ENCODE peak calls at places on chromosome 13, in ten cellular contexts. Q, O, J, M, S, I, E, W, G and T are unnamed samples.

GRCh38 chr13:83449666-83450395 is 432.4 kb downstream of the SLITRK1 start:
- DNase-seq in Q (no peak), O (no peak), J (peak; percentile 35), M (peak; percentile 68), S (peak; percentile 62), I (no peak), E (no peak), W (no peak), G (no peak), T (no peak)

GRCh38 chr13:112807653-112808376 is 118.0 kb downstream of the ATP11A start:
- DNase-seq in Q (no peak), O (no peak), J (no peak), M (no peak), S (no peak), I (no peak), E (no peak), W (no peak), G (no peak), T (no peak)

GRCh38 chr13:113671066-113672001 is 4.3 kb downstream of the GRK1 start:
- DNase-seq in Q (peak; percentile 11), O (peak; percentile 4), J (no peak), M (no peak), S (no peak), I (no peak), E (no peak), W (peak; percentile 16), G (no peak), T (no peak)

GRCh38 chr13:113083402-113084061 is 22.1 kb upstream of the F7 start:
- DNase-seq in Q (no peak), O (peak; percentile 50), J (no peak), M (no peak), S (peak; percentile 12), I (peak; percentile 17), E (peak; percentile 42), W (no peak), G (no peak), T (no peak)

GRCh38 chr13:31081316-31081715 is 80.4 kb downstream of the HSPH1 start:
- DNase-seq in Q (no peak), O (no peak), J (no peak), M (no peak), S (no peak), I (no peak), E (no peak), W (no peak), G (no peak), T (no peak)

GRCh38 chr13:30125422-30126073 is 181.8 kb downstream of the KATNAL1 start:
- DNase-seq in Q (peak; percentile 92), O (no peak), J (no peak), M (peak; percentile 84), S (peak; percentile 94), I (no peak), E (peak; percentile 59), W (no peak), G (no peak), T (peak; percentile 84)

GRCh38 chr13:28719656-28720055 is 886 bp upstream of the SLC46A3 start:
- DNase-seq in Q (no peak), O (no peak), J (peak; percentile 53), M (peak; percentile 77), S (peak; percentile 54), I (no peak), E (no peak), W (no peak), G (no peak), T (no peak)

GRCh38 chr13:41587490-41587889 is 130.1 kb downstream of the RGCC start:
- DNase-seq in Q (no peak), O (peak; percentile 12), J (no peak), M (no peak), S (no peak), I (peak; percentile 53), E (no peak), W (no peak), G (no peak), T (no peak)

GRCh38 chr13:41533676-41534075 is 76.3 kb downstream of the RGCC start:
- DNase-seq in Q (no peak), O (no peak), J (no peak), M (no peak), S (no peak), I (no peak), E (peak; percentile 42), W (no peak), G (no peak), T (no peak)

GRCh38 chr13:109610517-109610916 is 175.9 kb downstream of the IRS2 start:
- DNase-seq in Q (no peak), O (peak; percentile 61), J (no peak), M (no peak), S (no peak), I (peak; percentile 51), E (peak; percentile 8), W (no peak), G (peak; percentile 9), T (no peak)

GRCh38 chr13:72505376-72505775 is 222.1 kb downstream of the MZT1 start:
- DNase-seq in Q (no peak), O (no peak), J (no peak), M (no peak), S (no peak), I (no peak), E (no peak), W (no peak), G (no peak), T (no peak)

GRCh38 chr13:55577847-55578210 is 1562.9 kb upstream of the PRR20A start:
- DNase-seq in Q (no peak), O (no peak), J (no peak), M (no peak), S (no peak), I (no peak), E (no peak), W (no peak), G (no peak), T (no peak)

GRCh38 chr13:113400621-113401451 is 36.9 kb upstream of the GRTP1 start:
- DNase-seq in Q (no peak), O (no peak), J (no peak), M (no peak), S (no peak), I (no peak), E (no peak), W (no peak), G (no peak), T (no peak)

GRCh38 chr13:52010890-52011689 is at the start of gene ATP7B:
- DNase-seq in Q (no peak), O (peak; percentile 28), J (no peak), M (no peak), S (no peak), I (peak; percentile 33), E (no peak), W (no peak), G (no peak), T (no peak)

GRCh38 chr13:99000137-99000536 is 22.3 kb upstream of the DOCK9 start:
- DNase-seq in Q (no peak), O (no peak), J (no peak), M (no peak), S (no peak), I (no peak), E (no peak), W (no peak), G (no peak), T (no peak)

DNA sequence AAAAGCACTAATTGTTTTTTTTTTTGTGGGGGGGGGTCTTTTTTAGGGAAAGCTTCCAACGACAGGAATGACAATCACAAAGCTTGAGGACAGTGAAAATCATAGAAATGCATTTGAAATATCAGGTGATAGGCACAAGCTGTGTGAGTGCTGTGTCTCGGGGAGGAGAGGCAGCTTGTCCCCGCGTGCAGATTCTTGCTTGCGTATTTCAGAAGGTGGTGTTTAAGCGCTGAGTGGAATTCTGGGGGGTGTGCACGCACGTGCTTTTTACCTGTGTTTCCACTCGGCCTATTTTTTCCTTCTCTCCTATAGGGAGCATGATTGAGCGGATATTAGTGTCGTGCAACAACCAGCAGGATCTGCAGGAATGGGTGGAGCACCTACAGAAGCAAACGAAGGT is 40.2 kb upstream of the TEX29 start:
- DNase-seq in Q (no peak), O (no peak), J (no peak), M (no peak), S (no peak), I (no peak), E (no peak), W (no peak), G (no peak), T (no peak)
- H3K27me3 ChIP-seq in Q (no peaks in the 10 kb centered on the region), O (no peaks in the 10 kb centered on the region), J (no peaks in the 10 kb centered on the region), M (no peaks in the 10 kb centered on the region), S (no peaks in the 10 kb centered on the region), I (no peaks in the 10 kb centered on the region), E (no peaks in the 10 kb centered on the region), W (no peaks in the 10 kb centered on the region), G (peaks cover 1% of the 10 kb centered on the region), T (no peaks in the 10 kb centered on the region)

DNA sequence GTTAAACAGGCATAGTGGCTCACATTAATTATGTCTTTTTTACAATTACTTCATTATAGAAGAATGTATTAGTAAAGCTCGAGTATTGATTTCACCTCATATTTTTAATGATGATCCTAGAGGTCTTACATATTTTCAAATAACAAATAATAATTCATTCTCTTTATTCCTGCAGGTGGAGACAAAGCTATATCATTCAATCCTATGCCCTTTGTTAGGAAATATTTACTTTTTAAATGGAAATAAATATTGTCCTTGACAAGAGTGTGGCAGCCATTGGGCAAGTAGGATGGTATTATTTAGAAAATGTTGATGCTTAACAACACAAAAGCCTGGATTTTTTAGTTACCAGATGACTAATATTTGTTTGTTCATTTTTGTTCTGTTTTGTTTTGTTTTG is 127.6 kb downstream of the COG6 start:
- DNase-seq in Q (no peak), O (no peak), J (no peak), M (no peak), S (no peak), I (no peak), E (no peak), W (no peak), G (no peak), T (no peak)
- TF ChIP-seq CTCF in Q (no peak), O (no peak), J (no peak), M (no peak), S (no peak), I (no peak), E (no peak), W (no peak), G (no peak), T (no peak)

DNA sequence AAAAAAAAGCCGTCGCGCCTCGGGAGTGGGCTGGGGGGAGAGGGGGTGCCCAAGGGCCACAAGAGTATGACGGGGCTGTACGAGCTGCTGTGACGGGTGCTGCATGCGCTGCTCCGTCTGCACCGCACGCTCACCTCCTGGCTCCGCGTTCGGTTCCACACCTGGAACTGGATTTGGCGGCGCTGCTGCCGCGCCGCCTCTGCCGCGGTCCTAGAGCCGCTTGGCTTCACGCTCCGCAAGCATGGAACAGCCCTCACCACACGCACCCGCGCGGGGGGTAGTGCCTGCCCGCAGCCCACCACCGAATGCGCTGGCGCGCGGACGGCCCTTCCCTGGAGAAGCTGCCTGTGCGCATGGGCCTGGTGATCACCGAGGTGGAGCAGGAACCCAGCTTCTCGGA is 18.8 kb downstream of the C1QTNF9 start:
- DNase-seq in Q (no peak), O (no peak), J (no peak), M (no peak), S (no peak), I (no peak), E (no peak), W (no peak), G (no peak), T (no peak)
- H3K4me3 ChIP-seq in Q (no peak overlapping the region), O (no peak overlapping the region), J (no peak overlapping the region), M (peak overlapping the region; percentile 11), S (peak overlapping the region; percentile 28), I (no peak overlapping the region), E (no peak overlapping the region), W (no peak overlapping the region), G (no peak overlapping the region), T (peak overlapping the region; percentile 39)

DNA sequence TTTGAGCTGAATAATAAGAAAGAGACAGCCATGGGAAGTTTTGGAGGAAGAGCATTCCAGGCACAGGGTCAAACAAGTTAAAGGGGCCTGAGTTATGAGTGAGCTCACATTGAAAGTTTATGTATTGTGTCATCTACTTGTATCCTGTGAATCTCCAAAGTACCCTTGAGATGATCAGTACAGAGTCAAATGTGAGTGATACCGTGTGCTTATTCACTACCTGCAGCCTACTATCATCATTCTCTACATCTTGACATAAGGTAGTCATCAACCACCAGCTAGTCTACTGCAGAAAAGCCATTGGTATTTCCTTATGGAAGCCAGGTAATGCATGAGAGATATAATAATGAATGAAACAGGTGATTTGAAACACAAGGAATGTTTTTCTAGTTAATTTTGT is 3.0 kb upstream of the KCTD12 start:
- DNase-seq in Q (no peak), O (no peak), J (peak; percentile 75), M (no peak), S (no peak), I (no peak), E (no peak), W (no peak), G (no peak), T (no peak)
- H3K27me3 ChIP-seq in Q (no peaks in the 10 kb centered on the region), O (peaks cover 30% of the 10 kb centered on the region), J (no peaks in the 10 kb centered on the region), M (peaks cover 3% of the 10 kb centered on the region), S (peaks cover 9% of the 10 kb centered on the region), I (no peaks in the 10 kb centered on the region), E (no peaks in the 10 kb centered on the region), W (no peaks in the 10 kb centered on the region), G (peaks cover 10% of the 10 kb centered on the region), T (no peaks in the 10 kb centered on the region)